ENCODE peak calls at places on chromosomes 16 and 17, in nine cellular contexts. O is Right ventricle myocardium superior; G is COLO829; U is mammary epithelial cell; Q is stimulated activated CD8-positive, alpha-beta memory T cell treated with anti-CD3 and anti-CD28 coated beads, Interleukin-15, amount 100 ng/mL, for 4 hours; S is hepatic stellate cell; E is HCT116; R is CD8-positive, alpha-beta memory T cell; Y is stimulated activated CD4-positive, alpha-beta T cell treated with anti-CD3 and anti-CD28 coated beads, Interleukin-2, amount 100 ng/mL, for 48 hours. N is an unnamed sample.

GRCh38 chr16:77788196-77789084 is at the start of gene VAT1L:
- DNase-seq in U (peak), Q (no peak), E (no peak), Y (peak), R (no peak), S (peak), G (no peak), O (peak), N (no peak)

GRCh38 chr17:54901230-54901847 is 687 bp downstream of the TOM1L1 start:
- DNase-seq in R (no peak), Q (no peak), Y (no peak), U (peak), E (peak), O (no peak), G (peak), S (peak), N (peak)

GRCh38 chr16:81106826-81107503 is 10.8 kb upstream of the GCSH start:
- DNase-seq in O (no peak), R (no peak), Q (no peak), Y (no peak), G (no peak), S (no peak), E (no peak), U (no peak), N (no peak)

GRCh38 chr16:54985668-54986067 is 55.0 kb downstream of the IRX5 start:
- DNase-seq in Y (no peak), E (no peak), U (no peak), R (no peak), O (no peak), Q (no peak), S (no peak), G (no peak), N (no peak)

GRCh38 chr16:72168365-72168764 is 3.6 kb downstream of the PMFBP1 start:
- DNase-seq in R (no peak), Y (no peak), Q (no peak), G (no peak), E (no peak), U (no peak), S (no peak), O (no peak), N (no peak)

GRCh38 chr17:75273968-75274708 is 3.1 kb upstream of the MIF4GD start:
- DNase-seq in R (no peak), S (no peak), U (peak), E (no peak), G (no peak), O (no peak), Y (no peak), Q (no peak), N (peak)

GRCh38 chr17:19508327-19508867 is 25.3 kb upstream of the SLC47A1 start:
- DNase-seq in O (no peak), G (no peak), S (no peak), U (no peak), Q (peak), E (no peak), R (peak), Y (no peak), N (no peak)

GRCh38 chr16:13973321-13974023 is 53.5 kb downstream of the ERCC4 start:
- DNase-seq in O (no peak), S (no peak), G (no peak), R (no peak), Y (no peak), Q (no peak), E (no peak), U (no peak), N (no peak)

GRCh38 chr17:41178843-41179616 is 1.0 kb upstream of the KRTAP4-2 start:
- DNase-seq in R (no peak), Y (no peak), Q (no peak), E (no peak), G (no peak), O (no peak), U (peak), S (no peak), N (no peak)

GRCh38 chr16:46961373-46962353 is 11.8 kb downstream of the DNAJA2 start:
- DNase-seq in R (no peak), Y (no peak), U (peak), O (no peak), S (no peak), Q (no peak), E (no peak), G (no peak), N (no peak)

GRCh38 chr17:48459070-48459469 is 29.1 kb upstream of the SKAP1 start:
- DNase-seq in S (no peak), Y (no peak), O (no peak), E (no peak), G (no peak), R (no peak), Q (no peak), U (no peak), N (no peak)

GRCh38 chr17:83193336-83194188 is 114.2 kb downstream of the METRNL start:
- DNase-seq in O (peak), S (no peak), E (no peak), Q (no peak), R (no peak), G (no peak), U (peak), Y (peak), N (no peak)

N was measured in NCI-H460.